ENCODE peak calls at places on chromosomes 1 and 21, in eight cellular contexts. L is AG09309; I is glutamatergic neuron; D is activated CD4-positive, alpha-beta T cell treated with anti-CD3 and anti-CD28 coated beads, Interleukin-2, amount 50 U/mL, for 4 hours; H is HS-27A; T is epithelial cell of prostate; U is substantia nigra; B is RWPE1. J is an unnamed sample.

GRCh38 chr1:79353224-79353623 is 346.7 kb upstream of the ADGRL4 start:
- DNase-seq in U (no peak), L (peak), I (no peak), B (peak), D (no peak), T (no peak), H (peak), J (peak)

GRCh38 chr1:18580087-18580486 is 50.6 kb upstream of the PAX7 start:
- DNase-seq in H (no peak), L (no peak), B (no peak), D (no peak), I (no peak), U (no peak), T (no peak), J (no peak)

GRCh38 chr1:109632671-109633346 is 13.2 kb downstream of the AMPD2 start:
- DNase-seq in I (peak), L (no peak), T (no peak), H (no peak), U (peak), B (no peak), D (no peak), J (no peak)

GRCh38 chr21:37193006-37193405 is 74.1 kb downstream of the VPS26C start:
- DNase-seq in U (no peak), H (no peak), L (no peak), D (no peak), I (no peak), T (no peak), B (no peak), J (no peak)

GRCh38 chr1:41682845-41683630 is 198.6 kb upstream of the EDN2 start:
- DNase-seq in L (no peak), D (no peak), B (no peak), I (no peak), U (no peak), T (no peak), H (no peak), J (no peak)

GRCh38 chr1:10918531-10918930 is 93.9 kb upstream of the TARDBP start:
- DNase-seq in U (no peak), B (no peak), H (no peak), L (peak), I (no peak), T (no peak), D (no peak), J (no peak)

GRCh38 chr1:22447581-22448215 is 4.0 kb upstream of the ZBTB40 start:
- DNase-seq in D (no peak), L (peak), H (peak), T (no peak), U (no peak), I (no peak), B (peak), J (peak)

GRCh38 chr21:35428489-35428888 is 379.4 kb upstream of the RUNX1 start:
- DNase-seq in I (no peak), L (no peak), B (no peak), T (no peak), H (no peak), U (no peak), D (peak), J (no peak)

GRCh38 chr21:38916214-38916964 is 110.7 kb downstream of the ETS2 start:
- DNase-seq in B (no peak), U (no peak), L (no peak), H (no peak), D (no peak), I (no peak), T (no peak), J (no peak)

GRCh38 chr1:119653839-119654170 is 5.7 kb upstream of the ZNF697 start:
- DNase-seq in U (no peak), L (peak), B (no peak), T (no peak), D (no peak), H (no peak), I (no peak), J (no peak)

GRCh38 chr1:155168456-155169210 is 4.5 kb downstream of the KRTCAP2 start:
- DNase-seq in I (no peak), H (no peak), U (no peak), T (no peak), L (no peak), D (no peak), B (no peak), J (no peak)

GRCh38 chr1:192516776-192517297 is 58.7 kb upstream of the RGS1 start:
- DNase-seq in U (no peak), B (no peak), D (peak), L (peak), T (no peak), H (no peak), I (no peak), J (no peak)

GRCh38 chr1:67004176-67004575 is 49.8 kb downstream of the SLC35D1 start:
- DNase-seq in I (no peak), D (no peak), U (no peak), B (no peak), T (no peak), H (no peak), L (no peak), J (no peak)

GRCh38 chr1:212976586-212976985 is 26.2 kb downstream of the VASH2 start:
- DNase-seq in I (peak), L (no peak), U (no peak), H (no peak), D (no peak), T (no peak), B (no peak), J (no peak)

GRCh38 chr1:163068716-163069115 is 445 bp upstream of the RGS4 start:
- DNase-seq in L (no peak), U (no peak), I (no peak), B (no peak), T (no peak), D (no peak), H (no peak), J (peak)

GRCh38 chr1:151327903-151328674 is 873 bp upstream of the PI4KB start:
- DNase-seq in T (no peak), D (no peak), U (no peak), I (peak), L (no peak), B (peak), H (peak), J (no peak)

GRCh38 chr1:221201773-221202172 is 322.5 kb downstream of the HLX start:
- DNase-seq in D (no peak), I (no peak), T (no peak), L (no peak), U (no peak), H (no peak), B (no peak), J (no peak)

GRCh38 chr1:59163268-59164092 is 133.4 kb upstream of the FGGY start:
- DNase-seq in T (peak), I (no peak), D (no peak), B (no peak), L (peak), U (no peak), H (no peak), J (no peak)

GRCh38 chr1:248834343-248834940 is 3.6 kb upstream of the ZNF672 start:
- DNase-seq in U (no peak), H (no peak), T (no peak), D (no peak), I (no peak), L (no peak), B (no peak), J (no peak)

GRCh38 chr1:91851130-91852010 is 34.6 kb downstream of the TGFBR3 start:
- DNase-seq in H (peak), L (no peak), I (no peak), D (no peak), T (no peak), U (peak), B (peak), J (peak)

GRCh38 chr1:71269823-71270222 is 189.0 kb upstream of the ZRANB2 start:
- DNase-seq in H (no peak), T (no peak), B (no peak), L (no peak), D (no peak), U (no peak), I (no peak), J (peak)

GRCh38 chr21:36211660-36212512 is 55.3 kb downstream of the DOP1B start:
- DNase-seq in T (no peak), I (no peak), D (no peak), L (peak), B (peak), H (no peak), U (no peak), J (peak)

GRCh38 chr1:46370214-46370633 is 23.9 kb upstream of the FAAH start:
- DNase-seq in D (no peak), I (no peak), L (no peak), B (peak), U (no peak), T (peak), H (no peak), J (peak)

GRCh38 chr1:33826711-33827110 is 37.2 kb upstream of the HMGB4 start:
- DNase-seq in B (no peak), D (no peak), U (no peak), T (no peak), I (no peak), L (no peak), H (no peak), J (no peak)

GRCh38 chr1:155952505-155952890 is 11.1 kb downstream of the RXFP4 start:
- DNase-seq in D (no peak), B (no peak), I (no peak), H (no peak), U (no peak), L (no peak), T (no peak), J (no peak)

GRCh38 chr21:45990049-45990711 is 8.6 kb downstream of the COL6A1 start:
- DNase-seq in T (no peak), L (no peak), D (no peak), B (no peak), H (no peak), I (peak), U (no peak), J (no peak)

GRCh38 chr1:178935610-178936009 is 64.7 kb upstream of the ANGPTL1 start:
- DNase-seq in L (no peak), H (no peak), U (no peak), T (no peak), B (no peak), I (no peak), D (no peak), J (no peak)

GRCh38 chr1:235113183-235113917 is 15.3 kb downstream of the TOMM20 start:
- DNase-seq in L (no peak), H (no peak), I (no peak), D (no peak), T (no peak), U (no peak), B (no peak), J (peak)

GRCh38 chr1:24166988-24167387 is 20.1 kb downstream of the IFNLR1 start:
- DNase-seq in I (no peak), U (no peak), B (no peak), L (no peak), D (no peak), H (no peak), T (no peak), J (no peak)

GRCh38 chr1:230891984-230892383 is 23.7 kb upstream of the C1orf198 start:
- DNase-seq in T (no peak), U (no peak), B (no peak), D (no peak), H (no peak), I (no peak), L (no peak), J (no peak)

GRCh38 chr1:29793101-29793546 is 556.8 kb downstream of the PTPRU start:
- DNase-seq in L (peak), U (peak), H (no peak), I (peak), D (peak), T (peak), B (peak), J (peak)

GRCh38 chr1:89525169-89525855 is 683 bp downstream of the LRRC8B start:
- DNase-seq in I (peak), L (no peak), T (no peak), U (peak), B (no peak), D (peak), H (no peak), J (peak)

GRCh38 chr1:201673093-201673492 is 134.2 kb downstream of the NAV1 start:
- DNase-seq in B (no peak), H (no peak), L (no peak), I (no peak), D (no peak), U (no peak), T (no peak), J (no peak)

GRCh38 chr1:75472971-75473603 is 137.8 kb downstream of the SLC44A5 start:
- DNase-seq in B (no peak), T (no peak), H (no peak), U (no peak), D (no peak), I (no peak), L (no peak), J (no peak)

GRCh38 chr1:119000371-119001180 is 12.4 kb upstream of the TBX15 start:
- DNase-seq in D (no peak), L (no peak), I (peak), T (no peak), H (no peak), B (no peak), U (no peak), J (no peak)

GRCh38 chr1:161044908-161045748 is 649 bp downstream of the USF1 start:
- DNase-seq in H (no peak), B (peak), I (peak), D (peak), T (no peak), L (no peak), U (peak), J (peak)

GRCh38 chr1:115976062-115976899 is at the start of gene SLC22A15:
- DNase-seq in I (peak), U (peak), D (peak), L (no peak), T (no peak), B (peak), H (peak), J (peak)

GRCh38 chr1:1554926-1555915 is 14.8 kb upstream of the TMEM240 start:
- DNase-seq in I (no peak), B (peak), T (no peak), H (no peak), L (no peak), D (no peak), U (no peak), J (peak)

J was measured in epithelial cell of esophagus.